ENCODE peak calls at places on chromosome 17, in five cellular contexts. One of them, this sample, is unnamed.

GRCh38 chr17:13864551-13864950 is 204.8 kb upstream of the COX10 start:
- DNase-seq in body of pancreas: no peak
- DNase-seq in A549: no peak
- DNase-seq in SK-N-SH: no peak
- DNase-seq in fibroblast of lung: peak
- DNase-seq in this sample: no peak

GRCh38 chr17:27494192-27495091 is 38.2 kb downstream of the KSR1 start:
- DNase-seq in body of pancreas: peak
- DNase-seq in fibroblast of lung: peak
- DNase-seq in A549: peak
- DNase-seq in SK-N-SH: no peak
- DNase-seq in this sample: no peak

GRCh38 chr17:74089869-74090464 is 113.5 kb upstream of the RPL38 start:
- DNase-seq in A549: peak
- DNase-seq in SK-N-SH: peak
- DNase-seq in fibroblast of lung: peak
- DNase-seq in body of pancreas: peak
- DNase-seq in this sample: peak

GRCh38 chr17:1639549-1639948 is 6.0 kb downstream of the SCARF1 start:
- DNase-seq in A549: no peak
- DNase-seq in body of pancreas: no peak
- DNase-seq in SK-N-SH: peak
- DNase-seq in fibroblast of lung: no peak
- DNase-seq in this sample: no peak

GRCh38 chr17:47603830-47604229 is 45.9 kb upstream of the KPNB1 start:
- DNase-seq in fibroblast of lung: no peak
- DNase-seq in body of pancreas: no peak
- DNase-seq in SK-N-SH: no peak
- DNase-seq in A549: no peak
- DNase-seq in this sample: no peak

GRCh38 chr17:37691807-37692206 is 48.6 kb upstream of the DDX52 start:
- DNase-seq in SK-N-SH: no peak
- DNase-seq in fibroblast of lung: no peak
- DNase-seq in A549: no peak
- DNase-seq in body of pancreas: no peak
- DNase-seq in this sample: no peak

GRCh38 chr17:77863814-77864161 is 94.7 kb upstream of the TNRC6C start:
- DNase-seq in body of pancreas: no peak
- DNase-seq in SK-N-SH: peak
- DNase-seq in A549: no peak
- DNase-seq in fibroblast of lung: peak
- DNase-seq in this sample: peak

GRCh38 chr17:59434429-59434828 is 103.0 kb downstream of the YPEL2 start:
- DNase-seq in body of pancreas: no peak
- DNase-seq in A549: no peak
- DNase-seq in SK-N-SH: no peak
- DNase-seq in fibroblast of lung: no peak
- DNase-seq in this sample: no peak

GRCh38 chr17:31700973-31701372 is 158.1 kb downstream of the COPRS start:
- DNase-seq in fibroblast of lung: no peak
- DNase-seq in body of pancreas: no peak
- DNase-seq in A549: no peak
- DNase-seq in SK-N-SH: no peak
- DNase-seq in this sample: no peak

GRCh38 chr17:68512967-68513474 is 791 bp downstream of the PRKAR1A start:
- DNase-seq in body of pancreas: peak
- DNase-seq in fibroblast of lung: peak
- DNase-seq in A549: peak
- DNase-seq in SK-N-SH: peak
- DNase-seq in this sample: peak

GRCh38 chr17:29037739-29038465 is 5.0 kb upstream of the PIPOX start:
- DNase-seq in A549: no peak
- DNase-seq in SK-N-SH: peak
- DNase-seq in fibroblast of lung: no peak
- DNase-seq in body of pancreas: no peak
- DNase-seq in this sample: no peak

GRCh38 chr17:28045304-28045703 is 2.8 kb downstream of the NLK start:
- DNase-seq in body of pancreas: no peak
- DNase-seq in SK-N-SH: no peak
- DNase-seq in A549: no peak
- DNase-seq in fibroblast of lung: no peak
- DNase-seq in this sample: no peak

GRCh38 chr17:77475012-77475976 is 334.5 kb downstream of the SEC14L1 start:
- DNase-seq in body of pancreas: no peak
- DNase-seq in fibroblast of lung: peak
- DNase-seq in A549: no peak
- DNase-seq in SK-N-SH: no peak
- DNase-seq in this sample: peak

GRCh38 chr17:76397687-76398522 is 13.5 kb downstream of the SPHK1 start:
- DNase-seq in body of pancreas: peak
- DNase-seq in SK-N-SH: peak
- DNase-seq in fibroblast of lung: peak
- DNase-seq in A549: peak
- DNase-seq in this sample: peak

GRCh38 chr17:42253173-42253545 is 23.0 kb downstream of the STAT5B start:
- DNase-seq in body of pancreas: no peak
- DNase-seq in fibroblast of lung: no peak
- DNase-seq in A549: no peak
- DNase-seq in SK-N-SH: no peak
- DNase-seq in this sample: no peak

GRCh38 chr17:42253601-42254000 is 22.6 kb downstream of the STAT5B start:
- DNase-seq in A549: no peak
- DNase-seq in body of pancreas: no peak
- DNase-seq in SK-N-SH: no peak
- DNase-seq in fibroblast of lung: peak
- DNase-seq in this sample: no peak

GRCh38 chr17:42249681-42250446 is 26.3 kb downstream of the STAT5B start:
- DNase-seq in A549: no peak
- DNase-seq in SK-N-SH: no peak
- DNase-seq in body of pancreas: no peak
- DNase-seq in fibroblast of lung: no peak
- DNase-seq in this sample: no peak

GRCh38 chr17:42252528-42253172 is 23.5 kb downstream of the STAT5B start:
- DNase-seq in SK-N-SH: no peak
- DNase-seq in A549: no peak
- DNase-seq in body of pancreas: no peak
- DNase-seq in fibroblast of lung: peak
- DNase-seq in this sample: no peak

DNA sequence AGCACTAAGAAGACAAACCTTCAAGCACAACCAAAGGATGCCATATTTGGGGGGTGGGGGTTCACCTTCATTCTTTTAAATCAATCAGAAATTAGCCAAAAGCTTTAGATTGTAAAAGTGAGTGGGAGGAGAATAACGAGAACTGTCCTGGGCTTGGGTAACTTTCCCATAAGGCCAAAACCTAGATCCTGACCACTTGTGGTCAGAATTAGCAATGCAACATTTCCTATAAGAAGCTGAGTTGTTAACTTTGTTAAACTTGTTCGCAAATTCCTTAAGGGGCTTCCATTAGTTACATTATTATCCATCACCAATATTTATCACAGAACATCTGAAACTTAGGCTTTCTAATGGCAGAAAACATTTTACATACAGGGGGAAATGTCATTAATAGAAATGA is 25.1 kb downstream of the STAT5B start:
- DNase-seq in A549: peak
- DNase-seq in SK-N-SH: no peak
- DNase-seq in body of pancreas: no peak
- DNase-seq in fibroblast of lung: peak
- DNase-seq in this sample: no peak
- TF ChIP-seq CTCF in A549: peak
- TF ChIP-seq CTCF in SK-N-SH: peak
- TF ChIP-seq CTCF in body of pancreas: no peak
- TF ChIP-seq CTCF in fibroblast of lung: peak
- TF ChIP-seq CTCF in this sample: no peak

GRCh38 chr17:73011016-73011486 is 81.4 kb downstream of the SLC39A11 start:
- DNase-seq in body of pancreas: no peak
- DNase-seq in SK-N-SH: peak
- DNase-seq in A549: no peak
- DNase-seq in fibroblast of lung: no peak
- DNase-seq in this sample: no peak
- TF ChIP-seq CTCF in body of pancreas: no peak
- TF ChIP-seq CTCF in SK-N-SH: no peak
- TF ChIP-seq CTCF in A549: no peak
- TF ChIP-seq CTCF in fibroblast of lung: no peak
- TF ChIP-seq CTCF in this sample: no peak

GRCh38 chr17:64638552-64639198 is 23.4 kb downstream of the SMURF2 start:
- DNase-seq in fibroblast of lung: peak
- DNase-seq in A549: no peak
- DNase-seq in SK-N-SH: no peak
- DNase-seq in body of pancreas: no peak
- DNase-seq in this sample: no peak

GRCh38 chr17:64635647-64636305 is 26.3 kb downstream of the SMURF2 start:
- DNase-seq in fibroblast of lung: peak
- DNase-seq in A549: no peak
- DNase-seq in SK-N-SH: no peak
- DNase-seq in body of pancreas: no peak
- DNase-seq in this sample: no peak

DNA sequence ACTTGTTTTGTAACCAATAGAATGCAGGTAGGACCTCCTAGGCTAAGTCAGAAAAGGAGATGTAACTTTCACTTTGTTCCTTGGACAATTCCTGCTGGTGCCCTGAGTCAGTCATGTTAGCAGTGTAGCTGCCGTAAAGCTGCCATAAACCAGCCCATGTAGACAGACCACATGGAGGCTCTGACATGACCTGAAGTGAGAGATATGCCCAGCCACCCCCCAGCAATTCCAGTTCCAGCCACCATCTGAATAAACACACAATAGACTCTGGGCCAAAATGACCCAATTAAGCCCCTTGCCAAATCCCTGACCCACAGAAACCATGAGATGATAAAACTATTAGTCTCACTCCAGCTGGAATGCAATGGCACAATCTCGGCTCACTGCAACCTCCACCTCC is 20.6 kb downstream of the SMURF2 start:
- DNase-seq in A549: peak
- DNase-seq in fibroblast of lung: peak
- DNase-seq in body of pancreas: peak
- DNase-seq in SK-N-SH: peak
- DNase-seq in this sample: no peak
- TF ChIP-seq CTCF in A549: no peak
- TF ChIP-seq CTCF in fibroblast of lung: no peak
- TF ChIP-seq CTCF in body of pancreas: no peak
- TF ChIP-seq CTCF in SK-N-SH: peak
- TF ChIP-seq CTCF in this sample: no peak

GRCh38 chr17:17416400-17417360 is 60.1 kb upstream of the MED9 start:
- DNase-seq in A549: peak
- DNase-seq in body of pancreas: no peak
- DNase-seq in SK-N-SH: no peak
- DNase-seq in fibroblast of lung: peak
- DNase-seq in this sample: no peak
- TF ChIP-seq CTCF in A549: no peak
- TF ChIP-seq CTCF in body of pancreas: no peak
- TF ChIP-seq CTCF in SK-N-SH: no peak
- TF ChIP-seq CTCF in fibroblast of lung: no peak
- TF ChIP-seq CTCF in this sample: no peak

DNA sequence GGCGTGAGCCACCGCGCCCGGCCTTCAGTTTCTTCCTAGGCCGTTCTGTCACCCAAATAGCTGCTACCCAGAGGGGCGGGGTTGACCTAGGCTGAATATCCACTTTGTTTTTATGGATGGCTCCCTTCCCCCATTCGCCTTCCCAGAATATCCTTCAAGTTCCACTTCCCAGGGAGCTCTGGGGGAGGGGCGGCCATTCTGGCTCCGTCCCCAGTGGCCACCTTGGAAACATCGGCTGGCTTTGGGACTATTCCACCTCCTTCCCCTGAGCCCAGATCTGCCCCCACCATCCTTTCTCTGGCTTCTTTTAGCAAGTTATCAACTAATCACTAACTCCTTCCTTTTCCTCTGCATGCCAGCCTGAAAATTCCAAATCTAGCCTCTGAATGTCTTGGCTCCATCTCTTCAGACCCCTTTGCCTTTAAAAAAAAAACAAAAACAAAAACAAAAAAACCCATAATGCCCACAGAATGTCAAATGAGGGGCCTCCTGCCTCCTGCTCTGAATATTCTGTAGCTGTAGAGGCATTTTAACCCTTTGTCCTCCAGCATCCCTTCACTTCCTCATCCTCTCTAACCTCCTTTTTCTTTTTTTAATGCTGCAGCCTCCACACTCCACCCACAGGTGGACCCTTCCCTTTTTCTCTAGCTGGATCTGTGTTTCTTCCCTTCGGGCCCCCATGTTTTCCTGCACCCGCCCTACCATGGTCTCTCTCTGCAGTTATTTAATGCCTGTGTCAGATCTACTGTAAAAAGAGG is 6.4 kb downstream of the ATP1B2 start:
- DNase-seq in body of pancreas: peak
- DNase-seq in A549: no peak
- DNase-seq in fibroblast of lung: peak
- DNase-seq in SK-N-SH: peak
- DNase-seq in this sample: peak
- TF ChIP-seq CTCF in body of pancreas: no peak
- TF ChIP-seq CTCF in A549: no peak
- TF ChIP-seq CTCF in fibroblast of lung: no peak
- TF ChIP-seq CTCF in SK-N-SH: no peak
- TF ChIP-seq CTCF in this sample: peak

DNA sequence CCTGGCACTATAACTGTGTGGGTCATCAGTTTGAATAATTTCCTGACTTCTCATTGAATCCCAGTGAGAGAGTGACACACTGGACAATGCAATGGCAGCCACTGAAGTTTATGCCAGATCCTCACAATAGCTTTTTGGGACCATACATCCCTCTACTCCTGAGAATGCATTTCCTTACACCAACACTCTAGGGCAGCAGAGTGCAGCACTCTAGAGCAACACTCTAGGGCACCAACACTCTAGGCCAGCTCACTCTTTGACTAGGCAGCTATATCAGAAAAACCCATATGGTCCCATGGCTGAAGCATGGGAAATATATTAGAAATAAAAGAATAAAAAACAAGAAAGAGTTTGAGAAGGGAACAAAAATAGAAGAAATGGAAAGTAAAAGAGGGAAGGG is 309.2 kb downstream of the MAP2K6 start:
- DNase-seq in body of pancreas: no peak
- DNase-seq in SK-N-SH: no peak
- DNase-seq in fibroblast of lung: no peak
- DNase-seq in A549: no peak
- DNase-seq in this sample: no peak
- TF ChIP-seq CTCF in body of pancreas: no peak
- TF ChIP-seq CTCF in SK-N-SH: peak
- TF ChIP-seq CTCF in fibroblast of lung: peak
- TF ChIP-seq CTCF in A549: no peak
- TF ChIP-seq CTCF in this sample: no peak

This sample was measured in glutamatergic neuron.